ENCODE peak calls at places on chromosomes 13 and 19, in four cellular contexts. J, A, L and X are unnamed samples.

GRCh38 chr13:23069571-23069970 is 111.2 kb upstream of the SGCG start:
- DNase-seq in J (no peak), A (no peak), L (no peak), X (no peak)

GRCh38 chr13:110767476-110767875 is 54.0 kb downstream of the ING1 start:
- DNase-seq in J (no peak), A (no peak), L (no peak), X (no peak)

GRCh38 chr13:57569981-57570380 is 61.6 kb upstream of the PCDH17 start:
- DNase-seq in J (no peak), A (no peak), L (no peak), X (no peak)

GRCh38 chr13:36288794-36289391 is 8.7 kb downstream of the CCDC169 start:
- DNase-seq in J (no peak), A (no peak), L (no peak), X (no peak)

GRCh38 chr13:114099918-114100445 is 32.4 kb downstream of the RASA3 start:
- DNase-seq in J (no peak), A (no peak), L (peak), X (no peak)

GRCh38 chr13:37375724-37376123 is 222.8 kb downstream of the POSTN start:
- DNase-seq in J (no peak), A (no peak), L (no peak), X (no peak)

GRCh38 chr13:48501705-48502104 is 31.2 kb downstream of the RCBTB2 start:
- DNase-seq in J (no peak), A (no peak), L (no peak), X (no peak)

GRCh38 chr13:80497439-80497838 is 156.5 kb upstream of the SPRY2 start:
- DNase-seq in J (no peak), A (no peak), L (no peak), X (no peak)

GRCh38 chr13:52842440-52842839 is 6.0 kb downstream of the PCDH8 start:
- DNase-seq in J (no peak), A (no peak), L (no peak), X (no peak)

GRCh38 chr13:66349945-66350344 is 880.2 kb downstream of the PCDH9 start:
- DNase-seq in J (no peak), A (no peak), L (no peak), X (no peak)

GRCh38 chr19:49355890-49356289 is 6.3 kb downstream of the TEAD2 start:
- DNase-seq in J (no peak), A (no peak), L (no peak), X (no peak)

GRCh38 chr13:87376081-87376480 is 295.1 kb upstream of the SLITRK5 start:
- DNase-seq in J (no peak), A (no peak), L (no peak), X (no peak)

GRCh38 chr19:58037927-58038687 is 4.3 kb downstream of the ZSCAN1 start:
- DNase-seq in J (no peak), A (no peak), L (no peak), X (no peak)

GRCh38 chr13:76647550-76647949 is 238.7 kb downstream of the KCTD12 start:
- DNase-seq in J (no peak), A (no peak), L (no peak), X (no peak)

GRCh38 chr13:100106005-100106404 is 17.1 kb downstream of the PCCA start:
- DNase-seq in J (no peak), A (no peak), L (no peak), X (no peak)

GRCh38 chr19:49749055-49749716 is 13.9 kb downstream of the TSKS start:
- DNase-seq in J (no peak), A (no peak), L (no peak), X (no peak)

GRCh38 chr13:48892311-48892710 is 83.4 kb upstream of the FNDC3A start:
- DNase-seq in J (no peak), A (peak), L (no peak), X (no peak)

GRCh38 chr13:36418022-36418805 is 14.1 kb upstream of the CCNA1 start:
- DNase-seq in J (no peak), A (peak), L (no peak), X (no peak)

GRCh38 chr19:29596885-29597525 is 9.1 kb upstream of the POP4 start:
- DNase-seq in J (no peak), A (peak), L (no peak), X (no peak)

GRCh38 chr19:17522988-17523872 is 11.8 kb downstream of the PGLS start:
- DNase-seq in J (peak), A (no peak), L (no peak), X (no peak)

GRCh38 chr19:5926641-5927438 is 12.8 kb downstream of the CAPS start:
- DNase-seq in J (peak), A (peak), L (no peak), X (no peak)

GRCh38 chr13:35984776-35985453 is 146.3 kb downstream of the DCLK1 start:
- DNase-seq in J (no peak), A (no peak), L (no peak), X (peak)

GRCh38 chr19:19160489-19161035 is 9.5 kb downstream of the MEF2B start:
- DNase-seq in J (no peak), A (no peak), L (no peak), X (no peak)

GRCh38 chr13:51761638-51762350 is 42.2 kb downstream of the DHRS12 start:
- DNase-seq in J (no peak), A (no peak), L (no peak), X (no peak)

GRCh38 chr13:33610471-33611015 is 207.4 kb upstream of the RFC3 start:
- DNase-seq in J (peak), A (no peak), L (no peak), X (no peak)

GRCh38 chr13:46339035-46339666 is 47.9 kb downstream of the RUBCNL start:
- DNase-seq in J (peak), A (peak), L (no peak), X (no peak)

DNA sequence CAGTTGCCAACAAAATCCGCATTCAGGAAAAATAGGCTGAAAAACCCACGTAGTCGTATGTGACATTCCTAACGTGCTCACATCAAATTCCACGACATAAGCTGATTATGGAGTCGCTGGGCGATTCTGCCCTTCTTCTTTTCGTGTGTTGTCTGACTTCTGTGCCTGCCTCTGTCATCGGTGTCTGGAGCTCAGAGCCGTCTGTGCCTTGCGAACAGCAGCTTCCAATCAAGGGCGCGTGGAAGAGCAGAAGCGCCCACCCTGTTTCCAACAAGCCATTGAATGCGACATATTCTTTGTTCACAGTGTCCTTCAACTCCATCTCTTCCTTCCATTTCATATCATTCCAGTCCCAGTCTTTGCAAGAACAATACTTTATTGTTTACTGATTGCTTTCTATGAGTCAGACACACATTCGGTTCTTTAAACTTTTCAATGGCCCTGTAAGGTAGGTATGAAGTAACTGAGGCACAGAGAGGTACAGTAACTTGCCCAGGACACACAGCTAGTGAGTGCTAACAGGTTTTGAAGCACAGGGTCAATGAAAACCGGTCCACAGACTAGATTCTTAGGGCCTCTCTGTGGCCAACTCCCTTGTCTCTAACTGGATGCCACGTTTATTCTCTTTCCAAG is 8.1 kb upstream of the ZNF507 start:
- DNase-seq in J (no peak), A (no peak), L (no peak), X (no peak)
- TF ChIP-seq CTCF in J (no peak), A (no peak), L (no peak), X (no peak)

DNA sequence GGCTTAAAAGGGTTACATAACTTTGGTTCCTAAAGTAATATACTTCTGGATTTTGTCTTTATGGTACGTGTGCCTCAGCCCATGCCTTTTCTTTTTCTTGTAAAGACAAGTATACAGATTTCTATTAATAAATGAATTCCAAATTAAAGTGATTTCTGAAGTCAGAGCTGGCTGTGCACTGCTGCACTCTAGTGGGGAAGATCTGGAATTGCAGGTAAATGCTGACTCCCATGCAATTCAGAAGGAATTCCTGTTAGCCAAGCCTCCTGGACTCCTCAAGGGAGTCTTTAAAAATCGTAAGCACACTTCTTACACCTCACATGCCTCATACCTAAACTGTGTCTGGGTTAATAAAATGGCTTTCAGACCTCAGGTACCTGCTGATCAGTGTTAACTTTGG is 118.4 kb upstream of the SLC7A1 start:
- DNase-seq in J (no peak), A (peak), L (no peak), X (no peak)
- TF ChIP-seq CTCF in J (peak), A (peak), L (no peak), X (peak)

DNA sequence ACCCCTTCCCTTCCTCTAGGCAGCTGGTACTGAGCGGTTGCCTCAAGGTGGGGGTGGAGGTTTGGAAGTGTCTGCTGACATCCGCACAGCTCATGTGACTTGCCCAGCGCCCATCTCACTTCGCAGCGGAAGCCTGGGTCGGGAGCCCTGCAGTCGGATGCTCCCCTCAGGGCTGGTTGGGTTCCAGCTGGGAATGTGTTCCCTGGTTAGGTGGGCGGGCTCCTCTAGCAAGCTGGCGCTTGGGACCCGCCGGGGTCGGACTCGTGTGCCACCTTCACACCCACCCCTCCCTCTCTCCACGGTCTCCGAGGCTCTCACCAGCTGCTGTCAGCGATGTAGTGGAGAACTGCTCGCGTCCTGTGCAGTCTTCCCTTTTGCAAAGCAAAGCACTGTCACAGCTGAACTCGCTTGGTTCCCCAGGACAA is 10.2 kb downstream of the PPP1R37 start:
- DNase-seq in J (no peak), A (no peak), L (no peak), X (no peak)
- TF ChIP-seq CTCF in J (no peak), A (no peak), L (no peak), X (no peak)

GRCh38 chr13:40537146-40537895 is 129.1 kb downstream of the FOXO1 start:
- DNase-seq in J (no peak), A (no peak), L (no peak), X (no peak)

GRCh38 chr13:40535345-40535836 is 131.1 kb downstream of the FOXO1 start:
- DNase-seq in J (no peak), A (no peak), L (no peak), X (no peak)

GRCh38 chr13:40539954-40540706 is 126.3 kb downstream of the FOXO1 start:
- DNase-seq in J (no peak), A (peak), L (no peak), X (no peak)

GRCh38 chr13:40536443-40537113 is 129.9 kb downstream of the FOXO1 start:
- DNase-seq in J (no peak), A (no peak), L (no peak), X (no peak)

DNA sequence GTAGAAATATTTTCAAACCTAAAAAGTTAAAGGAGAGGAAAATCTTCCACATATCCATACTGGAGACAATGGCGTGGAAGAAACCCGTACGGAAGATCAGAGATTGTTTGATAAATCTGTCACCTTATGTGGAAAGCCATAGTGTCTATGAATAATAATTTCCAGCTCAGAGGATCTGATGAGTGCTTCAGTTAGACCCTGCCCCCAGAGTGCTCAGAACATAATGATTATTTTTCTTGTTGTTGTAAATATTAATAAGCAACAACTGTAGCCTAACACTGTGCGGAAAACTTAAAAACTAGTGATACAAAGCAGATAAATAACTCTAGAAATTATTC is 125.8 kb downstream of the FOXO1 start:
- DNase-seq in J (no peak), A (no peak), L (no peak), X (no peak)
- TF ChIP-seq CTCF in J (no peak), A (no peak), L (no peak), X (no peak)

DNA sequence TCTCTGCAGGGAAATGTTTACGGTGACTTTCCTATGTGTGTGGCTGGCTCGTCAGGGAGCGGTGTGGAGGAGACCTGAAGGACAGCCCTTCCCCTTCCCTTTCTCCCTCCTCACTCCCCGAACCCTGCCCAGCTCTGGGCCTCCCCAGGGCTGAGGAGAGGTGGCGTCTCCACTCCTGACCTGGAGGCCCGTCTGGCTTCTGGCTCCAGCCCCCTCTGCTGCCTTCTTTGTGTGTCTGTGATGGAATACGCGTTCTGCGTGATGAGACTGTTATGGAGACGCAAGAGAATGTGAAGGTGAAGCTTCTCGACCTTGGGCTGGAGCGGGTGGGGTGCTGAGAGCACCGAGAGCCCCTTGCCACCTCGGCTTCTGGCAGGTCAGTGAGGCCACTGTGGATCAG is 24.5 kb downstream of the ATP11A start:
- DNase-seq in J (no peak), A (no peak), L (no peak), X (no peak)
- TF ChIP-seq CTCF in J (no peak), A (no peak), L (no peak), X (no peak)

DNA sequence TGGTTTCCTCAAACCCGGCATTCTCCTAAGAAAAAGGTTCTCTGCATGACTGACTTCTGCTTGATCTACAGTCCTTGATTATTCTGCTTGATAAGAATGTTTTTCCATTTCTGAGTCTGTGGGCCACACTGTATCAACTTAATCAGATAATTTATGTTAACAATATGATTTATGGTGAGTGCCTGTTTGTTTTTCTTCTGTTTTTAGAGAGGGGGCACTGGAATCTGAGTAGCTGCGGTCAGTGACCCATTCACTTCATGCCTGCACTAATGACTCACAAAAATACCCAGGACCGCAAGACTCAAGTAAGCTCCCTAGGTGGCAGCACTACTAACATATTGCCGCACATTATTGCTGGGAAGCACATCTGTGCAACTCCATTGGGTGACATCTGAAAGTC is 542.3 kb upstream of the ATXN8OS start:
- DNase-seq in J (no peak), A (peak), L (no peak), X (no peak)
- TF ChIP-seq CTCF in J (no peak), A (peak), L (no peak), X (peak)

GRCh38 chr13:45292176-45292575 is 48.8 kb downstream of the TPT1 start:
- DNase-seq in J (no peak), A (no peak), L (no peak), X (no peak)

GRCh38 chr13:45295536-45295935 is 45.4 kb downstream of the TPT1 start:
- DNase-seq in J (peak), A (no peak), L (no peak), X (no peak)

DNA sequence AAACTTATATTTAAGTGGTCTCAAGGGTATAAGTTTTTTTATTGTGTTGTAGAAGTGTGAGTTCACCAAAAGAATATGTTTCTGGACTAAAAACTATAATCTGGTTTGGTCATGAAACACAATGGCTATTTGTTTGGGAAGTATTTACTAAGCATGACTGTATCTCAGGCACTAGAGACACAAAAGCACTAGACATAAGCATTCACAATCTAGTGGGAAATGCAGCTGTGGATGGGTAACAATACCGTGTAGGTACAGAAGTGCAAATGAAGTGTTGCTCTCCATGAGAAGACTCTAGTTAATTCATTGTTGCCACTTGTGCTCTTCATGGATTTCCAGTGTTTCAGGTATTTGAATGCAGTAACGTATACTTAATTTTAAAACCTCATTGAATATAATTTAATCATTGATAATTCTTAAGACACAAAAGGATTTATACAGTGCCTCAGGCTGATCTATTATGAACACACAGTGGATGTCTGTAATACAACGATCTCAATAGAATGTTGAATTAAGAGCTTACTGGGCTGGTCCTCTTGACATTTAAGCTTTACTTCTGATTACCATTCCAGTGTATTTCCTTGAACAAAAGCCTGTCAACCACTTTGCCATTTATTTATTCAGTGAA is 50.9 kb downstream of the TPT1 start:
- DNase-seq in J (no peak), A (no peak), L (no peak), X (no peak)
- TF ChIP-seq CTCF in J (no peak), A (no peak), L (no peak), X (no peak)

GRCh38 chr19:4267901-4268815 is 10.9 kb upstream of the SHD start:
- DNase-seq in J (no peak), A (no peak), L (no peak), X (no peak)
- TF ChIP-seq CTCF in J (peak), A (no peak), L (no peak), X (no peak)

DNA sequence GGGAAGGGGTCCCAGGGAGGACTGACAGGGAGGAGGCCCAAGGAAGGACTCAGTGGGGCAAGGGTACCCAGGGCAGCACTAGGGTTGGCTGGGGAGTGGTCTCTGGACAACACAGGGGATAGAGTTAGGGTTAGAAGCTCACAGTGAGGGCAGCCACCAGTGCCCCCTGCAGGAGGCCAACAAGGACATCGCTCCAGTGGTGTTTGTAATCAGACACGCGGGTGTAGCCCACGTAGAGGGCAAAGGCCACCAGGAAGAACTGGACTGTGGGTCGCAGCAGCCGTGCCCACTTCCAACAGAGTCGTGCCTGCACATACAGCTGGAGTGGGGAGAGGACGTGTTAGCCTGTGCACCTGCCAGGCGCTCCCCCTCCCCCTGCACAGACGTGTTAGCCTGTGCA is 9.2 kb downstream of the PLPP2 start:
- DNase-seq in J (no peak), A (no peak), L (no peak), X (peak)
- TF ChIP-seq CTCF in J (no peak), A (peak), L (no peak), X (no peak)

GRCh38 chr13:72656357-72656756 is 71.1 kb downstream of the MZT1 start:
- DNase-seq in J (no peak), A (no peak), L (no peak), X (no peak)

GRCh38 chr13:72648513-72649065 is 78.8 kb downstream of the MZT1 start:
- DNase-seq in J (no peak), A (no peak), L (no peak), X (no peak)

GRCh38 chr13:72645521-72645920 is 81.9 kb downstream of the MZT1 start:
- DNase-seq in J (no peak), A (no peak), L (no peak), X (no peak)

GRCh38 chr13:72652681-72653080 is 74.7 kb downstream of the MZT1 start:
- DNase-seq in J (no peak), A (peak), L (no peak), X (no peak)

GRCh38 chr13:72651196-72651595 is 76.2 kb downstream of the MZT1 start:
- DNase-seq in J (no peak), A (peak), L (no peak), X (no peak)
- TF ChIP-seq CTCF in J (peak), A (peak), L (no peak), X (peak)